ENCODE peak calls at places on chromosomes 4 and X, in six cellular contexts. D is activated naive CD4-positive, alpha-beta T cell; Q is T-cell; C is uterus; T is esophagus squamous epithelium; X is endothelial cell. F is an unnamed sample.

GRCh38 chrX:43605351-43605750 is 50.7 kb upstream of the MAOA start:
- DNase-seq in C (no peak), D (no peak), Q (no peak), X (no peak), T (no peak), F (no peak)

GRCh38 chr4:108181704-108182103 is 13.0 kb upstream of the LEF1 start:
- DNase-seq in T (no peak), D (no peak), C (no peak), X (no peak), Q (no peak), F (no peak)

GRCh38 chrX:130197464-130197863 is 25.7 kb downstream of the RAB33A start:
- DNase-seq in D (no peak), T (no peak), C (no peak), X (no peak), Q (no peak), F (no peak)

GRCh38 chr4:84032372-84032771 is 466.7 kb downstream of the NKX6-1 start:
- DNase-seq in Q (no peak), X (no peak), T (no peak), C (no peak), D (no peak), F (no peak)

GRCh38 chr4:7893539-7893938 is 46.1 kb downstream of the AFAP1 start:
- DNase-seq in T (no peak), Q (no peak), X (no peak), D (no peak), C (no peak), F (no peak)

GRCh38 chr4:45662996-45663395 is 460.9 kb downstream of the GABRG1 start:
- DNase-seq in X (no peak), T (no peak), Q (no peak), C (no peak), D (no peak), F (no peak)

GRCh38 chrX:50865311-50865710 is 45.2 kb upstream of the BMP15 start:
- DNase-seq in D (no peak), X (no peak), Q (no peak), T (no peak), C (no peak), F (no peak)

GRCh38 chr4:185887125-185887524 is 75.1 kb upstream of the SORBS2 start:
- DNase-seq in T (no peak), Q (no peak), D (no peak), C (no peak), X (no peak), F (peak; percentile 66)

F was measured in MV-4-11.